ENCODE peak calls at places on chromosome 12, in four cellular contexts. One of them, this sample, is unnamed.

GRCh38 chr12:117936722-117937484 is 31.9 kb downstream of the KSR2 start:
- DNase-seq in kidney: no peak
- DNase-seq in HT1080: no peak
- DNase-seq in cardiac muscle cell: no peak
- DNase-seq in this sample: no peak

GRCh38 chr12:104219908-104220404 is 4.4 kb downstream of the TXNRD1 start:
- DNase-seq in kidney: no peak
- DNase-seq in HT1080: peak
- DNase-seq in cardiac muscle cell: no peak
- DNase-seq in this sample: peak

GRCh38 chr12:101877816-101878811 is 734 bp downstream of the DRAM1 start:
- DNase-seq in kidney: peak
- DNase-seq in HT1080: peak
- DNase-seq in cardiac muscle cell: peak
- DNase-seq in this sample: no peak

GRCh38 chr12:79567164-79567563 is 123.6 kb downstream of the PAWR start:
- DNase-seq in kidney: no peak
- DNase-seq in HT1080: no peak
- DNase-seq in cardiac muscle cell: no peak
- DNase-seq in this sample: no peak

GRCh38 chr12:2785017-2785416 is 9.8 kb upstream of the FKBP4 start:
- DNase-seq in kidney: no peak
- DNase-seq in HT1080: no peak
- DNase-seq in cardiac muscle cell: no peak
- DNase-seq in this sample: no peak

GRCh38 chr12:52832451-52832850 is 1.7 kb downstream of the KRT79 start:
- DNase-seq in kidney: no peak
- DNase-seq in HT1080: no peak
- DNase-seq in cardiac muscle cell: no peak
- DNase-seq in this sample: no peak

GRCh38 chr12:122614839-122615238 is 87.8 kb downstream of the KNTC1 start:
- DNase-seq in kidney: no peak
- DNase-seq in HT1080: no peak
- DNase-seq in cardiac muscle cell: no peak
- DNase-seq in this sample: no peak

GRCh38 chr12:62817556-62818271 is 117.2 kb downstream of the PPM1H start:
- DNase-seq in kidney: no peak
- DNase-seq in HT1080: peak
- DNase-seq in cardiac muscle cell: peak
- DNase-seq in this sample: no peak

GRCh38 chr12:40691913-40692616 is at the start of gene CNTN1:
- DNase-seq in kidney: peak
- DNase-seq in HT1080: no peak
- DNase-seq in cardiac muscle cell: peak
- DNase-seq in this sample: no peak

GRCh38 chr12:57089259-57090245 is 638 bp downstream of the NAB2 start:
- DNase-seq in kidney: peak
- DNase-seq in HT1080: peak
- DNase-seq in cardiac muscle cell: peak
- DNase-seq in this sample: no peak

GRCh38 chr12:56087220-56087619 is 7.3 kb downstream of the ERBB3 start:
- DNase-seq in kidney: peak
- DNase-seq in HT1080: no peak
- DNase-seq in cardiac muscle cell: peak
- DNase-seq in this sample: no peak

GRCh38 chr12:19938031-19938430 is 430.3 kb upstream of the PDE3A start:
- DNase-seq in kidney: no peak
- DNase-seq in HT1080: peak
- DNase-seq in cardiac muscle cell: no peak
- DNase-seq in this sample: no peak

GRCh38 chr12:117134059-117134458 is 34.8 kb upstream of the TESC start:
- DNase-seq in kidney: no peak
- DNase-seq in HT1080: no peak
- DNase-seq in cardiac muscle cell: no peak
- DNase-seq in this sample: no peak

GRCh38 chr12:53735556-53735955 is 8.3 kb upstream of the CALCOCO1 start:
- DNase-seq in kidney: no peak
- DNase-seq in HT1080: no peak
- DNase-seq in cardiac muscle cell: no peak
- DNase-seq in this sample: no peak

This sample was measured in BJ.